ENCODE peak calls at places on chromosomes 3 and 15, in six cellular contexts. P, W, T, M, S and N are unnamed samples.
A peak's percentile ranks its signal among the peaks of the same experiment; 100 is the strongest.

GRCh38 chr3:141845407-141846049 is 30.9 kb upstream of the ATP1B3 start:
- DNase-seq in P (no peak), T (no peak), S (no peak), M (no peak), W (no peak), N (no peak)

GRCh38 chr3:134985841-134986520 is 190.9 kb downstream of the EPHB1 start:
- DNase-seq in M (peak; percentile 3), W (no peak), T (no peak), S (no peak), P (no peak), N (peak; percentile 72)

GRCh38 chr3:73192036-73192738 is 130.7 kb downstream of the EBLN2 start:
- DNase-seq in S (no peak), P (no peak), M (no peak), T (peak; percentile 20), W (no peak), N (no peak)

GRCh38 chr3:49638445-49638844 is 35.7 kb upstream of the APEH start:
- DNase-seq in M (peak; percentile 73), W (peak; percentile 72), S (peak; percentile 55), T (peak; percentile 45), P (peak; percentile 62), N (no peak)

GRCh38 chr15:65772909-65773308 is 19.2 kb downstream of the DENND4A start:
- DNase-seq in T (no peak), P (no peak), S (no peak), W (no peak), M (peak; percentile 30), N (no peak)

GRCh38 chr3:71138410-71138809 is 445.1 kb downstream of the FOXP1 start:
- DNase-seq in T (no peak), P (no peak), M (no peak), W (no peak), S (no peak), N (no peak)

GRCh38 chr3:65807225-65807624 is 231.5 kb downstream of the MAGI1 start:
- DNase-seq in M (no peak), W (no peak), S (no peak), P (no peak), T (no peak), N (no peak)

GRCh38 chr3:73500321-73500720 is 124.4 kb downstream of the PDZRN3 start:
- DNase-seq in M (peak; percentile 64), T (no peak), S (no peak), P (no peak), W (no peak), N (peak; percentile 14)

GRCh38 chr15:45586990-45587860 is at the start of gene BLOC1S6:
- DNase-seq in M (peak; percentile 89), P (peak; percentile 93), T (peak; percentile 88), S (peak; percentile 94), W (peak; percentile 77), N (peak; percentile 99)

GRCh38 chr15:76345880-76346665 is 9.5 kb downstream of the ISL2 start:
- DNase-seq in P (no peak), M (peak; percentile 60), W (no peak), T (no peak), S (no peak), N (no peak)

GRCh38 chr3:196227629-196228493 is 11.5 kb downstream of the SLC51A start:
- DNase-seq in S (peak; percentile 27), T (no peak), W (peak; percentile 72), P (no peak), M (peak; percentile 66), N (no peak)